ENCODE peak calls at places on chromosome 13, in five cellular contexts. N is PC-3, D is uterus, H is tibial nerve, I is right cardiac atrium. O is an unnamed sample. For H3K4me1, the result is how much of the 10 kb centered on the place peaks cover.

GRCh38 chr13:92510416-92510815 is 716.2 kb upstream of the GPC6 start:
- DNase-seq in N (peak), D (no peak), H (no peak), I (no peak), O (no peak)

GRCh38 chr13:111460548-111461444 is 140.4 kb downstream of the TEX29 start:
- DNase-seq in N (peak), D (no peak), H (peak), I (no peak), O (no peak)

GRCh38 chr13:114142137-114142550 is 9.7 kb upstream of the RASA3 start:
- DNase-seq in N (no peak), D (no peak), H (no peak), I (peak), O (no peak)

GRCh38 chr13:43085545-43085944 is 62.2 kb downstream of the DNAJC15 start:
- DNase-seq in N (peak), D (no peak), H (no peak), I (no peak), O (no peak)

GRCh38 chr13:22800726-22801401 is 379.9 kb upstream of the SGCG start:
- DNase-seq in N (no peak), D (no peak), H (peak), I (peak), O (no peak)

GRCh38 chr13:78241278-78241919 is 322.8 kb upstream of the EDNRB start:
- DNase-seq in N (peak), D (no peak), H (no peak), I (peak), O (peak)

GRCh38 chr13:31056650-31057275 is 104.9 kb downstream of the HSPH1 start:
- DNase-seq in N (no peak), D (no peak), H (no peak), I (no peak), O (no peak)

GRCh38 chr13:101763191-101763590 is 310.7 kb downstream of the ITGBL1 start:
- DNase-seq in N (peak), D (no peak), H (no peak), I (no peak), O (no peak)

GRCh38 chr13:58343081-58343480 is 711.5 kb downstream of the PCDH17 start:
- DNase-seq in N (no peak), D (no peak), H (no peak), I (no peak), O (no peak)

DNA sequence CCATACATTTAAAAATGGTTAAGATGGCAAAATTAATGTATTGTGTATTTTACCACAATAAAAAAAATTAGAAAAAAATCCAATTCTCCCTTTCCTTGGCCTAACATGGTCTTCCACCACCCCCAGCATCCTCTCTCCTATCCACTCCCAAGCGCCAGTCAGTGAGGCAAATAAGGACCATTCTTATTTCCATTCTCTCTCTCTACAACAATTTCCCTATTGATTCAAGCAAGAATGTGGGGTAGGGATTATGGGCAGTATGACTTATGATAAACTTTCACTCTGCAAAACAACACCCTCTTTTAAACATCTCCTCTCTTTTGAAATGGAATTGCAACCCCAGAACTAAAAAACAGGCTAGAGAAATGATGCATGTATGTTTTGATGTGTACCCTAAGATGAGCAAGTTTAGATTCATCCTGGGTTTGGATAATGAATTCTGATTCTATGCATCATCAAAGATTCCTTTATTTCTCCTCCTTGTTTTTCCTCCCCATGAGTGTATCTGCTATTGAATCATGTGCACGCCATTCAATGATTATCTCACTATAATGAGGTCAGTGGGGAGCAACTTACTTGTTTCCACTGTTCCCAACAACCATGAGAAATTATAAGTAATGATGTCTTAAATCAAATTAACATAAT is 3.5 kb downstream of the STARD13 start:
- DNase-seq in N (peak), D (no peak), H (no peak), I (no peak), O (no peak)
- H3K4me1 ChIP-seq in N (half or more), D (under half), H (under half), I (under half), O (under half)

GRCh38 chr13:40566811-40567210 is 99.6 kb downstream of the FOXO1 start:
- DNase-seq in N (no peak), D (no peak), H (no peak), I (no peak), O (no peak)

GRCh38 chr13:40568672-40569350 is 97.6 kb downstream of the FOXO1 start:
- DNase-seq in N (no peak), D (no peak), H (no peak), I (no peak), O (no peak)

GRCh38 chr13:40565282-40566148 is 100.9 kb downstream of the FOXO1 start:
- DNase-seq in N (no peak), D (no peak), H (no peak), I (no peak), O (no peak)

GRCh38 chr13:40570930-40571329 is 95.5 kb downstream of the FOXO1 start:
- DNase-seq in N (no peak), D (no peak), H (no peak), I (no peak), O (no peak)

DNA sequence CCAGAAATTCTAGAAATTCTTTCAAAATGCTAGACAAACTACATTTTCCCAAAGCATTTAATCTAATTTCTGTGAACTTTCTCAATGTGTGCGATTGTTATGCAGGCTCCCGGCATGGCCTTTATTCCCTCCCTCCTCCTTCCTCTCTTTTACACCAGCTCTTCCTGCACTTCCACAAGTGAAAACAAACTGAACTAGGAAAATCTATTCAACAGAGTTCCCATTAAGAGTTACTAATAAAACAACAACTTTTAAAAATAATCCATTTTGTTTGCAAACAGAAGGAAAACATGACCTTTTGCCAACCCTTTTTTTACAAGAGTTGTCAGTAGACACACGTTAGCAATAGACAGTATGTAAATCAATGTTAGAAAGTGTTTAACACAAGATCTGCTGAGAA is 98.2 kb downstream of the FOXO1 start:
- DNase-seq in N (no peak), D (no peak), H (no peak), I (no peak), O (no peak)
- H3K4me1 ChIP-seq in N (under half), D (under half), H (half or more), I (under half), O (under half)

DNA sequence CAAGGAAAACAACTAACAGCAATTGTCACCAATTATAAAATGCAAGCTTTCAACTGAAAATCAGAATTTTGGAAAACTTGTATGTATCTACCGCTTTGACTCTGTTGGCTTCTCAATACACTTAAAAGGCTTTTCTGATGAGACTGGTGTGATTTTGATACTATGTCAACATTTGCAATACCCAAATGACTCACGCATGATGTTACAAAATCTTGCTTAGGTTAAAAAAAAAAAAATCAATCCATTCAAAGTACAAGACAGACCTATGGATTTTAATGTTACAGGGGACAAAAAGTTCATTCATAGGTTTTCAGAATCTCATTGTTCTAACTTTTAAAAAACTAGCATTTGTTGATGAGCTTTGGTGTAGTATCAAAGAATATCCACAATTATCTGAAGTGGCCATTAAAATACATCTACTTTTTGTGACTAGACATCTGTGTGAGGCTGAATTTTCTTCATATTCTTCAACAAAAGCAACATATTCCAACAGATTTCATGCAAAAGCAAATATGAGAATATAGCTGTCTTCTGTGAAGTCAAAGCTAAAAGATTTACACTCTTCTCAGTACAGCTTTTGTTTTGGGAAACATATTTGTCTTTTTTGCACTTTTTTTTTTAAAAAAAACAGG is 10.7 kb downstream of the ELF1 start:
- DNase-seq in N (peak), D (no peak), H (no peak), I (no peak), O (no peak)
- H3K4me1 ChIP-seq in N (under half), D (under half), H (under half), I (under half), O (half or more)

GRCh38 chr13:48574036-48574796 is 41.3 kb upstream of the RCBTB2 start:
- DNase-seq in N (no peak), D (no peak), H (no peak), I (no peak), O (no peak)
- H3K4me1 ChIP-seq in N (under half), D (under half), H (under half), I (under half), O (under half)

DNA sequence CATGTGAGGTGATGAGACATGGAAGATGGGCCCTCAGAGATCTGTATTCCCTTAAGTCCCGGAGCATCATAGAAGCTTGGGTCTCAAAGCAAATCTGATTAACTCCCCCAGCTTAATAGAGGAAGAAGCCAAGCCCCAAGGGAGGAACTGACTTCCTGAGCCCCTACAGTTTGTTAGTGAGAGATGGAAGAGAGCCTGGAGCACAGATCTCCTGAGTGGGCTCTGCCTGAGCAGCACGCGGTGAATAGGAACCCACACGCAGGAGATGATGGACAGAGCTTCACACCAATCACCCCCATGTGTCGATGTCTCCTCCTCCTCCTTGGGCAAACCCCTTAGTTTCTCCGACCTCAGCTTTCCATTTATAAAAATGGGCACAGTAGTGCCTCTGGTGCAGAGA is 50.1 kb upstream of the ATP12A start:
- DNase-seq in N (no peak), D (no peak), H (no peak), I (no peak), O (no peak)
- H3K4me1 ChIP-seq in N (under half), D (under half), H (under half), I (under half), O (under half)

GRCh38 chr13:46605089-46605488 is 52.1 kb downstream of the LRCH1 start:
- DNase-seq in N (no peak), D (peak), H (no peak), I (peak), O (no peak)
- H3K4me1 ChIP-seq in N (under half), D (under half), H (half or more), I (under half), O (half or more)

GRCh38 chr13:27973291-27973690 is 4.2 kb upstream of the CDX2 start:
- DNase-seq in N (no peak), D (no peak), H (no peak), I (no peak), O (peak)
- H3K4me1 ChIP-seq in N (under half), D (under half), H (under half), I (under half), O (under half)

GRCh38 chr13:98529171-98529570 is 47.7 kb downstream of the STK24 start:
- DNase-seq in N (no peak), D (no peak), H (no peak), I (no peak), O (no peak)

GRCh38 chr13:98525852-98526512 is 50.9 kb downstream of the STK24 start:
- DNase-seq in N (no peak), D (no peak), H (no peak), I (no peak), O (no peak)

GRCh38 chr13:98525452-98525851 is 51.5 kb downstream of the STK24 start:
- DNase-seq in N (no peak), D (no peak), H (no peak), I (no peak), O (no peak)

GRCh38 chr13:98528663-98529064 is 48.2 kb downstream of the STK24 start:
- DNase-seq in N (no peak), D (no peak), H (no peak), I (peak), O (peak)

DNA sequence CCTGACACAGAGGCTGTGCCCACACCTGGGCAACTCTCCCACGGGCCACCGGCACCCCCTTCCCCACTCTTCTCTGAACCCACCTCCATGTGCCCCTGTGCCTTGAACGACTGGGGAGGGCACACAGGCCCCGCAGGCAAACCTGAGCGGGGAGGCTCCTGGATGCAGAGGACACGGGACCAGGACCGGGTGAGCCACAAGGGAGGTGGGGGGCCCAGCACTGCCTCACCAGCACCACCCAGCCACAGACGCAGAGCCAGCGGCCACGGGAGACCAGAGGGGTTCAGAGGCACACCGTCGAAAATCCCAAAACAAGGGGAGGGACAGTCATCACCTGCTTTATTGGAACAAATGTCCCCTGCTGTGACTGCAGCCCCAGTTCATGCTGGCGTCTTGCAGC is 49.4 kb downstream of the STK24 start:
- DNase-seq in N (no peak), D (no peak), H (no peak), I (no peak), O (peak)
- H3K4me1 ChIP-seq in N (under half), D (under half), H (under half), I (under half), O (half or more)

DNA sequence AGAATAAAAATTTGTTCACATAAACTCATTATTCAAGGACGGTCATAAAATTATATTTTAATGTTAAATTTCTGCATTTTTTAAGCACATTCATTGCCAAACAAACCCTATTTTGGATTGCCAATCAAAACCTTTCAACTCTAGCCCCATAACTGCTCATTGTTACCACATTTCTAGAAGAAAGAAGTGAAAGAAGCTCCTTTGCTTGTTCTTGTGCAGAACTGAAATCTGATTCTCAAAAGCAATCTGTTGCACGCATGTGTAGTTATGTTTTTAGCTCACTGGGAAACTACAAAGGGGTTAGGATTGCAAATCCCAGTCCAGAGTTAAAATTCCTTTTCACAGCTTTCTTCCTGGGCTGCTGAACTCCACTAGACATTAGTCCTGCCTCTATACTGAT is 109.5 kb upstream of the MIR17HG start:
- DNase-seq in N (no peak), D (no peak), H (no peak), I (no peak), O (no peak)
- H3K4me1 ChIP-seq in N (under half), D (under half), H (under half), I (under half), O (under half)

GRCh38 chr13:33261426-33262068 is 24.0 kb downstream of the STARD13 start:
- DNase-seq in N (no peak), D (peak), H (no peak), I (no peak), O (no peak)
- H3K4me1 ChIP-seq in N (half or more), D (under half), H (half or more), I (under half), O (under half)